ENCODE peak calls at places on chromosome 9, in seven cellular contexts. One of them, this sample, is unnamed.

GRCh38 chr9:92977279-92977678 is 30.0 kb downstream of the FGD3 start:
- DNase-seq in RWPE1: no peak
- DNase-seq in HT-29: no peak
- DNase-seq in smooth muscle cell of the brain vasculature: no peak
- DNase-seq in stimulated activated CD4-positive, alpha-beta T cell treated with anti-CD3 and anti-CD28 coated beads, TNF-alpha, amount 100 ng/mL, for 1 hour: no peak
- DNase-seq in stomach: no peak
- DNase-seq in posterior cingulate gyrus: no peak
- DNase-seq in this sample: no peak

GRCh38 chr9:88387035-88387732 is 1.1 kb upstream of the SPIN1 start:
- DNase-seq in RWPE1: no peak
- DNase-seq in HT-29: peak; percentile 62
- DNase-seq in smooth muscle cell of the brain vasculature: no peak
- DNase-seq in stimulated activated CD4-positive, alpha-beta T cell treated with anti-CD3 and anti-CD28 coated beads, TNF-alpha, amount 100 ng/mL, for 1 hour: no peak
- DNase-seq in stomach: peak; percentile 34
- DNase-seq in posterior cingulate gyrus: peak; percentile 27
- DNase-seq in this sample: peak; percentile 75

GRCh38 chr9:115921301-115921700 is 232.3 kb upstream of the PAPPA start:
- DNase-seq in RWPE1: no peak
- DNase-seq in HT-29: no peak
- DNase-seq in smooth muscle cell of the brain vasculature: no peak
- DNase-seq in stimulated activated CD4-positive, alpha-beta T cell treated with anti-CD3 and anti-CD28 coated beads, TNF-alpha, amount 100 ng/mL, for 1 hour: no peak
- DNase-seq in stomach: no peak
- DNase-seq in posterior cingulate gyrus: no peak
- DNase-seq in this sample: no peak

GRCh38 chr9:95407524-95407923 is 90.0 kb upstream of the FANCC start:
- DNase-seq in RWPE1: no peak
- DNase-seq in HT-29: no peak
- DNase-seq in smooth muscle cell of the brain vasculature: no peak
- DNase-seq in stimulated activated CD4-positive, alpha-beta T cell treated with anti-CD3 and anti-CD28 coated beads, TNF-alpha, amount 100 ng/mL, for 1 hour: no peak
- DNase-seq in stomach: no peak
- DNase-seq in posterior cingulate gyrus: no peak
- DNase-seq in this sample: no peak

GRCh38 chr9:115972362-115972761 is 181.2 kb upstream of the PAPPA start:
- DNase-seq in RWPE1: no peak
- DNase-seq in HT-29: no peak
- DNase-seq in smooth muscle cell of the brain vasculature: no peak
- DNase-seq in stimulated activated CD4-positive, alpha-beta T cell treated with anti-CD3 and anti-CD28 coated beads, TNF-alpha, amount 100 ng/mL, for 1 hour: no peak
- DNase-seq in stomach: no peak
- DNase-seq in posterior cingulate gyrus: no peak
- DNase-seq in this sample: no peak

GRCh38 chr9:133578524-133579230 is 30.5 kb downstream of the FAM163B start:
- DNase-seq in RWPE1: no peak
- DNase-seq in HT-29: no peak
- DNase-seq in smooth muscle cell of the brain vasculature: no peak
- DNase-seq in stimulated activated CD4-positive, alpha-beta T cell treated with anti-CD3 and anti-CD28 coated beads, TNF-alpha, amount 100 ng/mL, for 1 hour: no peak
- DNase-seq in stomach: no peak
- DNase-seq in posterior cingulate gyrus: no peak
- DNase-seq in this sample: no peak

GRCh38 chr9:32395483-32396216 is 11.2 kb downstream of the ACO1 start:
- DNase-seq in RWPE1: peak; percentile 79
- DNase-seq in HT-29: no peak
- DNase-seq in smooth muscle cell of the brain vasculature: peak; percentile 79
- DNase-seq in stimulated activated CD4-positive, alpha-beta T cell treated with anti-CD3 and anti-CD28 coated beads, TNF-alpha, amount 100 ng/mL, for 1 hour: no peak
- DNase-seq in stomach: no peak
- DNase-seq in posterior cingulate gyrus: no peak
- DNase-seq in this sample: no peak

GRCh38 chr9:113785334-113785733 is 90.8 kb upstream of the ZNF618 start:
- DNase-seq in RWPE1: no peak
- DNase-seq in HT-29: no peak
- DNase-seq in smooth muscle cell of the brain vasculature: no peak
- DNase-seq in stimulated activated CD4-positive, alpha-beta T cell treated with anti-CD3 and anti-CD28 coated beads, TNF-alpha, amount 100 ng/mL, for 1 hour: no peak
- DNase-seq in stomach: peak; percentile 53
- DNase-seq in posterior cingulate gyrus: no peak
- DNase-seq in this sample: peak; percentile 15

GRCh38 chr9:21684831-21685362 is 117.5 kb upstream of the MTAP start:
- DNase-seq in RWPE1: peak; percentile 82
- DNase-seq in HT-29: peak; percentile 92
- DNase-seq in smooth muscle cell of the brain vasculature: no peak
- DNase-seq in stimulated activated CD4-positive, alpha-beta T cell treated with anti-CD3 and anti-CD28 coated beads, TNF-alpha, amount 100 ng/mL, for 1 hour: no peak
- DNase-seq in stomach: peak; percentile 70
- DNase-seq in posterior cingulate gyrus: no peak
- DNase-seq in this sample: peak; percentile 84

GRCh38 chr9:78954286-78954685 is 617.5 kb upstream of the TLE4 start:
- DNase-seq in RWPE1: no peak
- DNase-seq in HT-29: no peak
- DNase-seq in smooth muscle cell of the brain vasculature: no peak
- DNase-seq in stimulated activated CD4-positive, alpha-beta T cell treated with anti-CD3 and anti-CD28 coated beads, TNF-alpha, amount 100 ng/mL, for 1 hour: no peak
- DNase-seq in stomach: no peak
- DNase-seq in posterior cingulate gyrus: no peak
- DNase-seq in this sample: no peak

GRCh38 chr9:91811024-91811909 is 138.8 kb downstream of the ROR2 start:
- DNase-seq in RWPE1: no peak
- DNase-seq in HT-29: no peak
- DNase-seq in smooth muscle cell of the brain vasculature: no peak
- DNase-seq in stimulated activated CD4-positive, alpha-beta T cell treated with anti-CD3 and anti-CD28 coated beads, TNF-alpha, amount 100 ng/mL, for 1 hour: no peak
- DNase-seq in stomach: no peak
- DNase-seq in posterior cingulate gyrus: no peak
- DNase-seq in this sample: peak; percentile 36

GRCh38 chr9:135098400-135099105 is 11.1 kb downstream of the OLFM1 start:
- DNase-seq in RWPE1: peak; percentile 65
- DNase-seq in HT-29: no peak
- DNase-seq in smooth muscle cell of the brain vasculature: no peak
- DNase-seq in stimulated activated CD4-positive, alpha-beta T cell treated with anti-CD3 and anti-CD28 coated beads, TNF-alpha, amount 100 ng/mL, for 1 hour: no peak
- DNase-seq in stomach: no peak
- DNase-seq in posterior cingulate gyrus: no peak
- DNase-seq in this sample: peak; percentile 86

GRCh38 chr9:98187926-98188325 is 4.5 kb downstream of the CORO2A start:
- DNase-seq in RWPE1: peak; percentile 41
- DNase-seq in HT-29: no peak
- DNase-seq in smooth muscle cell of the brain vasculature: no peak
- DNase-seq in stimulated activated CD4-positive, alpha-beta T cell treated with anti-CD3 and anti-CD28 coated beads, TNF-alpha, amount 100 ng/mL, for 1 hour: no peak
- DNase-seq in stomach: no peak
- DNase-seq in posterior cingulate gyrus: no peak
- DNase-seq in this sample: no peak

GRCh38 chr9:116475201-116475600 is 211.9 kb upstream of the TRIM32 start:
- DNase-seq in RWPE1: no peak
- DNase-seq in HT-29: no peak
- DNase-seq in smooth muscle cell of the brain vasculature: no peak
- DNase-seq in stimulated activated CD4-positive, alpha-beta T cell treated with anti-CD3 and anti-CD28 coated beads, TNF-alpha, amount 100 ng/mL, for 1 hour: no peak
- DNase-seq in stomach: no peak
- DNase-seq in posterior cingulate gyrus: no peak
- DNase-seq in this sample: peak; percentile 70

GRCh38 chr9:18185196-18185595 is 288.8 kb upstream of the ADAMTSL1 start:
- DNase-seq in RWPE1: peak; percentile 27
- DNase-seq in HT-29: no peak
- DNase-seq in smooth muscle cell of the brain vasculature: no peak
- DNase-seq in stimulated activated CD4-positive, alpha-beta T cell treated with anti-CD3 and anti-CD28 coated beads, TNF-alpha, amount 100 ng/mL, for 1 hour: no peak
- DNase-seq in stomach: no peak
- DNase-seq in posterior cingulate gyrus: no peak
- DNase-seq in this sample: peak; percentile 55

GRCh38 chr9:122106576-122106975 is 13.5 kb upstream of the TTLL11 start:
- DNase-seq in RWPE1: no peak
- DNase-seq in HT-29: no peak
- DNase-seq in smooth muscle cell of the brain vasculature: no peak
- DNase-seq in stimulated activated CD4-positive, alpha-beta T cell treated with anti-CD3 and anti-CD28 coated beads, TNF-alpha, amount 100 ng/mL, for 1 hour: no peak
- DNase-seq in stomach: no peak
- DNase-seq in posterior cingulate gyrus: no peak
- DNase-seq in this sample: no peak

GRCh38 chr9:131800885-131801284 is 61.0 kb upstream of the RAPGEF1 start:
- DNase-seq in RWPE1: no peak
- DNase-seq in HT-29: no peak
- DNase-seq in smooth muscle cell of the brain vasculature: no peak
- DNase-seq in stimulated activated CD4-positive, alpha-beta T cell treated with anti-CD3 and anti-CD28 coated beads, TNF-alpha, amount 100 ng/mL, for 1 hour: no peak
- DNase-seq in stomach: no peak
- DNase-seq in posterior cingulate gyrus: no peak
- DNase-seq in this sample: no peak

GRCh38 chr9:105309531-105309931 is 65.1 kb downstream of the SLC44A1 start:
- DNase-seq in RWPE1: no peak
- DNase-seq in HT-29: no peak
- DNase-seq in smooth muscle cell of the brain vasculature: no peak
- DNase-seq in stimulated activated CD4-positive, alpha-beta T cell treated with anti-CD3 and anti-CD28 coated beads, TNF-alpha, amount 100 ng/mL, for 1 hour: no peak
- DNase-seq in stomach: no peak
- DNase-seq in posterior cingulate gyrus: no peak
- DNase-seq in this sample: no peak

GRCh38 chr9:81022177-81022576 is 667.2 kb downstream of the TLE1 start:
- DNase-seq in RWPE1: no peak
- DNase-seq in HT-29: no peak
- DNase-seq in smooth muscle cell of the brain vasculature: no peak
- DNase-seq in stimulated activated CD4-positive, alpha-beta T cell treated with anti-CD3 and anti-CD28 coated beads, TNF-alpha, amount 100 ng/mL, for 1 hour: no peak
- DNase-seq in stomach: no peak
- DNase-seq in posterior cingulate gyrus: no peak
- DNase-seq in this sample: no peak

GRCh38 chr9:120439147-120439546 is 140.8 kb downstream of the CDK5RAP2 start:
- DNase-seq in RWPE1: peak; percentile 57
- DNase-seq in HT-29: peak; percentile 12
- DNase-seq in smooth muscle cell of the brain vasculature: no peak
- DNase-seq in stimulated activated CD4-positive, alpha-beta T cell treated with anti-CD3 and anti-CD28 coated beads, TNF-alpha, amount 100 ng/mL, for 1 hour: no peak
- DNase-seq in stomach: no peak
- DNase-seq in posterior cingulate gyrus: no peak
- DNase-seq in this sample: no peak

GRCh38 chr9:72442212-72442607 is 77.2 kb upstream of the ZFAND5 start:
- DNase-seq in RWPE1: peak; percentile 89
- DNase-seq in HT-29: peak; percentile 60
- DNase-seq in smooth muscle cell of the brain vasculature: no peak
- DNase-seq in stimulated activated CD4-positive, alpha-beta T cell treated with anti-CD3 and anti-CD28 coated beads, TNF-alpha, amount 100 ng/mL, for 1 hour: no peak
- DNase-seq in stomach: no peak
- DNase-seq in posterior cingulate gyrus: no peak
- DNase-seq in this sample: peak; percentile 91

GRCh38 chr9:98864257-98865180 is 57.0 kb downstream of the GALNT12 start:
- DNase-seq in RWPE1: no peak
- DNase-seq in HT-29: no peak
- DNase-seq in smooth muscle cell of the brain vasculature: no peak
- DNase-seq in stimulated activated CD4-positive, alpha-beta T cell treated with anti-CD3 and anti-CD28 coated beads, TNF-alpha, amount 100 ng/mL, for 1 hour: no peak
- DNase-seq in stomach: no peak
- DNase-seq in posterior cingulate gyrus: no peak
- DNase-seq in this sample: no peak

GRCh38 chr9:124735121-124735520 is 36.0 kb downstream of the NR6A1 start:
- DNase-seq in RWPE1: peak; percentile 80
- DNase-seq in HT-29: peak; percentile 57
- DNase-seq in smooth muscle cell of the brain vasculature: no peak
- DNase-seq in stimulated activated CD4-positive, alpha-beta T cell treated with anti-CD3 and anti-CD28 coated beads, TNF-alpha, amount 100 ng/mL, for 1 hour: no peak
- DNase-seq in stomach: no peak
- DNase-seq in posterior cingulate gyrus: no peak
- DNase-seq in this sample: no peak

GRCh38 chr9:83509372-83509771 is 28.8 kb downstream of the FRMD3 start:
- DNase-seq in RWPE1: no peak
- DNase-seq in HT-29: no peak
- DNase-seq in smooth muscle cell of the brain vasculature: no peak
- DNase-seq in stimulated activated CD4-positive, alpha-beta T cell treated with anti-CD3 and anti-CD28 coated beads, TNF-alpha, amount 100 ng/mL, for 1 hour: no peak
- DNase-seq in stomach: no peak
- DNase-seq in posterior cingulate gyrus: no peak
- DNase-seq in this sample: peak; percentile 86

GRCh38 chr9:73847536-73847935 is 649.6 kb upstream of the RORB start:
- DNase-seq in RWPE1: no peak
- DNase-seq in HT-29: no peak
- DNase-seq in smooth muscle cell of the brain vasculature: no peak
- DNase-seq in stimulated activated CD4-positive, alpha-beta T cell treated with anti-CD3 and anti-CD28 coated beads, TNF-alpha, amount 100 ng/mL, for 1 hour: no peak
- DNase-seq in stomach: no peak
- DNase-seq in posterior cingulate gyrus: no peak
- DNase-seq in this sample: no peak

GRCh38 chr9:120944434-120945125 is 18.0 kb upstream of the TRAF1 start:
- DNase-seq in RWPE1: no peak
- DNase-seq in HT-29: no peak
- DNase-seq in smooth muscle cell of the brain vasculature: no peak
- DNase-seq in stimulated activated CD4-positive, alpha-beta T cell treated with anti-CD3 and anti-CD28 coated beads, TNF-alpha, amount 100 ng/mL, for 1 hour: no peak
- DNase-seq in stomach: no peak
- DNase-seq in posterior cingulate gyrus: no peak
- DNase-seq in this sample: no peak

GRCh38 chr9:16544842-16545241 is 325.6 kb downstream of the BNC2 start:
- DNase-seq in RWPE1: no peak
- DNase-seq in HT-29: no peak
- DNase-seq in smooth muscle cell of the brain vasculature: no peak
- DNase-seq in stimulated activated CD4-positive, alpha-beta T cell treated with anti-CD3 and anti-CD28 coated beads, TNF-alpha, amount 100 ng/mL, for 1 hour: no peak
- DNase-seq in stomach: no peak
- DNase-seq in posterior cingulate gyrus: no peak
- DNase-seq in this sample: no peak

GRCh38 chr9:121529237-121529987 is 29.8 kb upstream of the GGTA1 start:
- DNase-seq in RWPE1: peak; percentile 91
- DNase-seq in HT-29: no peak
- DNase-seq in smooth muscle cell of the brain vasculature: peak; percentile 88
- DNase-seq in stimulated activated CD4-positive, alpha-beta T cell treated with anti-CD3 and anti-CD28 coated beads, TNF-alpha, amount 100 ng/mL, for 1 hour: no peak
- DNase-seq in stomach: peak; percentile 86
- DNase-seq in posterior cingulate gyrus: peak; percentile 48
- DNase-seq in this sample: peak; percentile 74

GRCh38 chr9:86974421-86974820 is 27.1 kb upstream of the GAS1 start:
- DNase-seq in RWPE1: no peak
- DNase-seq in HT-29: no peak
- DNase-seq in smooth muscle cell of the brain vasculature: no peak
- DNase-seq in stimulated activated CD4-positive, alpha-beta T cell treated with anti-CD3 and anti-CD28 coated beads, TNF-alpha, amount 100 ng/mL, for 1 hour: no peak
- DNase-seq in stomach: no peak
- DNase-seq in posterior cingulate gyrus: no peak
- DNase-seq in this sample: no peak

GRCh38 chr9:130237071-130237470 is 28.5 kb upstream of the HMCN2 start:
- DNase-seq in RWPE1: no peak
- DNase-seq in HT-29: no peak
- DNase-seq in smooth muscle cell of the brain vasculature: no peak
- DNase-seq in stimulated activated CD4-positive, alpha-beta T cell treated with anti-CD3 and anti-CD28 coated beads, TNF-alpha, amount 100 ng/mL, for 1 hour: no peak
- DNase-seq in stomach: no peak
- DNase-seq in posterior cingulate gyrus: no peak
- DNase-seq in this sample: peak; percentile 40

This sample was measured in islet precursor cell.